ENCODE peak calls at places on chromosomes 2 and 18, in ten cellular contexts. One of them, this sample, is unnamed.

GRCh38 chr2:51953931-51954330 is 922.0 kb upstream of the NRXN1 start:
- DNase-seq in mesenchymal stem cell: no peak
- DNase-seq in adipocyte: peak
- DNase-seq in HT-29: no peak
- DNase-seq in astrocyte of the spinal cord: peak
- DNase-seq in neural progenitor cell: no peak
- DNase-seq in left ventricle myocardium superior: no peak
- DNase-seq in OCI-M1: no peak
- DNase-seq in lung microvascular endothelial cell: no peak
- DNase-seq in LoVo: no peak
- DNase-seq in this sample: peak

GRCh38 chr2:79876430-79876829 is 363.6 kb downstream of the CTNNA2 start:
- DNase-seq in mesenchymal stem cell: peak
- DNase-seq in adipocyte: peak
- DNase-seq in HT-29: peak
- DNase-seq in astrocyte of the spinal cord: peak
- DNase-seq in neural progenitor cell: peak
- DNase-seq in left ventricle myocardium superior: no peak
- DNase-seq in OCI-M1: peak
- DNase-seq in lung microvascular endothelial cell: no peak
- DNase-seq in LoVo: no peak
- DNase-seq in this sample: peak

GRCh38 chr2:128115921-128116320 is 24.9 kb downstream of the UGGT1 start:
- DNase-seq in mesenchymal stem cell: no peak
- DNase-seq in adipocyte: no peak
- DNase-seq in HT-29: no peak
- DNase-seq in astrocyte of the spinal cord: no peak
- DNase-seq in neural progenitor cell: no peak
- DNase-seq in left ventricle myocardium superior: no peak
- DNase-seq in OCI-M1: no peak
- DNase-seq in lung microvascular endothelial cell: no peak
- DNase-seq in LoVo: no peak
- DNase-seq in this sample: no peak

GRCh38 chr2:73359915-73360697 is 25.5 kb upstream of the ALMS1 start:
- DNase-seq in mesenchymal stem cell: peak
- DNase-seq in adipocyte: peak
- DNase-seq in HT-29: peak
- DNase-seq in astrocyte of the spinal cord: no peak
- DNase-seq in neural progenitor cell: peak
- DNase-seq in left ventricle myocardium superior: no peak
- DNase-seq in OCI-M1: peak
- DNase-seq in lung microvascular endothelial cell: no peak
- DNase-seq in LoVo: no peak
- DNase-seq in this sample: no peak

GRCh38 chr2:66569321-66569851 is 134.5 kb downstream of the MEIS1 start:
- DNase-seq in mesenchymal stem cell: peak
- DNase-seq in adipocyte: no peak
- DNase-seq in HT-29: no peak
- DNase-seq in astrocyte of the spinal cord: peak
- DNase-seq in neural progenitor cell: peak
- DNase-seq in left ventricle myocardium superior: no peak
- DNase-seq in OCI-M1: peak
- DNase-seq in lung microvascular endothelial cell: peak
- DNase-seq in LoVo: no peak
- DNase-seq in this sample: no peak

GRCh38 chr2:155266109-155266508 is 567.6 kb downstream of the KCNJ3 start:
- DNase-seq in mesenchymal stem cell: no peak
- DNase-seq in adipocyte: no peak
- DNase-seq in HT-29: no peak
- DNase-seq in astrocyte of the spinal cord: no peak
- DNase-seq in neural progenitor cell: no peak
- DNase-seq in left ventricle myocardium superior: no peak
- DNase-seq in OCI-M1: no peak
- DNase-seq in lung microvascular endothelial cell: no peak
- DNase-seq in LoVo: no peak
- DNase-seq in this sample: no peak

GRCh38 chr18:50706199-50706598 is 113.6 kb downstream of the MRO start:
- DNase-seq in mesenchymal stem cell: no peak
- DNase-seq in adipocyte: no peak
- DNase-seq in HT-29: no peak
- DNase-seq in astrocyte of the spinal cord: no peak
- DNase-seq in neural progenitor cell: no peak
- DNase-seq in left ventricle myocardium superior: no peak
- DNase-seq in OCI-M1: no peak
- DNase-seq in lung microvascular endothelial cell: no peak
- DNase-seq in LoVo: no peak
- DNase-seq in this sample: no peak

GRCh38 chr2:195636890-195637289 is 20.1 kb upstream of the SLC39A10 start:
- DNase-seq in mesenchymal stem cell: peak
- DNase-seq in adipocyte: no peak
- DNase-seq in HT-29: no peak
- DNase-seq in astrocyte of the spinal cord: peak
- DNase-seq in neural progenitor cell: no peak
- DNase-seq in left ventricle myocardium superior: no peak
- DNase-seq in OCI-M1: no peak
- DNase-seq in lung microvascular endothelial cell: no peak
- DNase-seq in LoVo: no peak
- DNase-seq in this sample: peak

GRCh38 chr18:2515408-2515807 is 55.9 kb downstream of the METTL4 start:
- DNase-seq in mesenchymal stem cell: peak
- DNase-seq in adipocyte: peak
- DNase-seq in HT-29: no peak
- DNase-seq in astrocyte of the spinal cord: peak
- DNase-seq in neural progenitor cell: no peak
- DNase-seq in left ventricle myocardium superior: no peak
- DNase-seq in OCI-M1: no peak
- DNase-seq in lung microvascular endothelial cell: peak
- DNase-seq in LoVo: no peak
- DNase-seq in this sample: peak

GRCh38 chr2:56807861-56808260 is 624.1 kb downstream of the CCDC85A start:
- DNase-seq in mesenchymal stem cell: no peak
- DNase-seq in adipocyte: no peak
- DNase-seq in HT-29: no peak
- DNase-seq in astrocyte of the spinal cord: no peak
- DNase-seq in neural progenitor cell: no peak
- DNase-seq in left ventricle myocardium superior: no peak
- DNase-seq in OCI-M1: no peak
- DNase-seq in lung microvascular endothelial cell: no peak
- DNase-seq in LoVo: no peak
- DNase-seq in this sample: no peak

GRCh38 chr2:233349005-233349998 is 5.0 kb upstream of the DGKD start:
- DNase-seq in mesenchymal stem cell: no peak
- DNase-seq in adipocyte: no peak
- DNase-seq in HT-29: peak
- DNase-seq in astrocyte of the spinal cord: no peak
- DNase-seq in neural progenitor cell: no peak
- DNase-seq in left ventricle myocardium superior: peak
- DNase-seq in OCI-M1: no peak
- DNase-seq in lung microvascular endothelial cell: peak
- DNase-seq in LoVo: peak
- DNase-seq in this sample: no peak

GRCh38 chr2:225072444-225072843 is 30.2 kb upstream of the DOCK10 start:
- DNase-seq in mesenchymal stem cell: no peak
- DNase-seq in adipocyte: no peak
- DNase-seq in HT-29: no peak
- DNase-seq in astrocyte of the spinal cord: no peak
- DNase-seq in neural progenitor cell: peak
- DNase-seq in left ventricle myocardium superior: no peak
- DNase-seq in OCI-M1: no peak
- DNase-seq in lung microvascular endothelial cell: no peak
- DNase-seq in LoVo: no peak
- DNase-seq in this sample: no peak

GRCh38 chr2:3299130-3299529 is 78.5 kb downstream of the EIPR1 start:
- DNase-seq in mesenchymal stem cell: no peak
- DNase-seq in adipocyte: no peak
- DNase-seq in HT-29: no peak
- DNase-seq in astrocyte of the spinal cord: no peak
- DNase-seq in neural progenitor cell: no peak
- DNase-seq in left ventricle myocardium superior: no peak
- DNase-seq in OCI-M1: no peak
- DNase-seq in lung microvascular endothelial cell: no peak
- DNase-seq in LoVo: no peak
- DNase-seq in this sample: no peak

GRCh38 chr2:45675130-45675812 is 23.8 kb downstream of the PRKCE start:
- DNase-seq in mesenchymal stem cell: no peak
- DNase-seq in adipocyte: no peak
- DNase-seq in HT-29: peak
- DNase-seq in astrocyte of the spinal cord: no peak
- DNase-seq in neural progenitor cell: no peak
- DNase-seq in left ventricle myocardium superior: peak
- DNase-seq in OCI-M1: no peak
- DNase-seq in lung microvascular endothelial cell: no peak
- DNase-seq in LoVo: peak
- DNase-seq in this sample: no peak

GRCh38 chr2:216404010-216404618 is 8.2 kb upstream of the SMARCAL1 start:
- DNase-seq in mesenchymal stem cell: peak
- DNase-seq in adipocyte: peak
- DNase-seq in HT-29: peak
- DNase-seq in astrocyte of the spinal cord: peak
- DNase-seq in neural progenitor cell: peak
- DNase-seq in left ventricle myocardium superior: no peak
- DNase-seq in OCI-M1: peak
- DNase-seq in lung microvascular endothelial cell: peak
- DNase-seq in LoVo: peak
- DNase-seq in this sample: peak

GRCh38 chr2:67600472-67600871 is 203.3 kb downstream of the ETAA1 start:
- DNase-seq in mesenchymal stem cell: no peak
- DNase-seq in adipocyte: no peak
- DNase-seq in HT-29: peak
- DNase-seq in astrocyte of the spinal cord: no peak
- DNase-seq in neural progenitor cell: peak
- DNase-seq in left ventricle myocardium superior: no peak
- DNase-seq in OCI-M1: peak
- DNase-seq in lung microvascular endothelial cell: no peak
- DNase-seq in LoVo: no peak
- DNase-seq in this sample: peak

GRCh38 chr2:80473806-80474205 is 169.3 kb upstream of the LRRTM1 start:
- DNase-seq in mesenchymal stem cell: no peak
- DNase-seq in adipocyte: peak
- DNase-seq in HT-29: no peak
- DNase-seq in astrocyte of the spinal cord: no peak
- DNase-seq in neural progenitor cell: no peak
- DNase-seq in left ventricle myocardium superior: no peak
- DNase-seq in OCI-M1: no peak
- DNase-seq in lung microvascular endothelial cell: no peak
- DNase-seq in LoVo: no peak
- DNase-seq in this sample: peak

GRCh38 chr18:46293699-46294300 is 189.6 kb downstream of the HAUS1 start:
- DNase-seq in mesenchymal stem cell: no peak
- DNase-seq in adipocyte: peak
- DNase-seq in HT-29: no peak
- DNase-seq in astrocyte of the spinal cord: no peak
- DNase-seq in neural progenitor cell: peak
- DNase-seq in left ventricle myocardium superior: no peak
- DNase-seq in OCI-M1: peak
- DNase-seq in lung microvascular endothelial cell: no peak
- DNase-seq in LoVo: peak
- DNase-seq in this sample: no peak

GRCh38 chr2:99808801-99809200 is 319.0 kb upstream of the REV1 start:
- DNase-seq in mesenchymal stem cell: no peak
- DNase-seq in adipocyte: no peak
- DNase-seq in HT-29: no peak
- DNase-seq in astrocyte of the spinal cord: no peak
- DNase-seq in neural progenitor cell: no peak
- DNase-seq in left ventricle myocardium superior: no peak
- DNase-seq in OCI-M1: no peak
- DNase-seq in lung microvascular endothelial cell: no peak
- DNase-seq in LoVo: no peak
- DNase-seq in this sample: no peak

GRCh38 chr2:100577777-100578176 is 15.0 kb downstream of the PDCL3 start:
- DNase-seq in mesenchymal stem cell: no peak
- DNase-seq in adipocyte: no peak
- DNase-seq in HT-29: no peak
- DNase-seq in astrocyte of the spinal cord: no peak
- DNase-seq in neural progenitor cell: no peak
- DNase-seq in left ventricle myocardium superior: no peak
- DNase-seq in OCI-M1: no peak
- DNase-seq in lung microvascular endothelial cell: no peak
- DNase-seq in LoVo: no peak
- DNase-seq in this sample: no peak

GRCh38 chr2:96399342-96400048 is 63.9 kb downstream of the NCAPH start:
- DNase-seq in mesenchymal stem cell: no peak
- DNase-seq in adipocyte: no peak
- DNase-seq in HT-29: no peak
- DNase-seq in astrocyte of the spinal cord: no peak
- DNase-seq in neural progenitor cell: peak
- DNase-seq in left ventricle myocardium superior: no peak
- DNase-seq in OCI-M1: no peak
- DNase-seq in lung microvascular endothelial cell: no peak
- DNase-seq in LoVo: no peak
- DNase-seq in this sample: no peak

GRCh38 chr2:216877085-216877484 is 17.2 kb upstream of the TNP1 start:
- DNase-seq in mesenchymal stem cell: no peak
- DNase-seq in adipocyte: no peak
- DNase-seq in HT-29: peak
- DNase-seq in astrocyte of the spinal cord: no peak
- DNase-seq in neural progenitor cell: no peak
- DNase-seq in left ventricle myocardium superior: no peak
- DNase-seq in OCI-M1: peak
- DNase-seq in lung microvascular endothelial cell: peak
- DNase-seq in LoVo: no peak
- DNase-seq in this sample: peak

GRCh38 chr2:187618813-187619212 is 64.6 kb upstream of the TFPI start:
- DNase-seq in mesenchymal stem cell: no peak
- DNase-seq in adipocyte: no peak
- DNase-seq in HT-29: no peak
- DNase-seq in astrocyte of the spinal cord: peak
- DNase-seq in neural progenitor cell: peak
- DNase-seq in left ventricle myocardium superior: no peak
- DNase-seq in OCI-M1: no peak
- DNase-seq in lung microvascular endothelial cell: no peak
- DNase-seq in LoVo: no peak
- DNase-seq in this sample: peak

GRCh38 chr2:168192143-168192785 is 55.1 kb downstream of the STK39 start:
- DNase-seq in mesenchymal stem cell: no peak
- DNase-seq in adipocyte: no peak
- DNase-seq in HT-29: no peak
- DNase-seq in astrocyte of the spinal cord: no peak
- DNase-seq in neural progenitor cell: no peak
- DNase-seq in left ventricle myocardium superior: no peak
- DNase-seq in OCI-M1: no peak
- DNase-seq in lung microvascular endothelial cell: no peak
- DNase-seq in LoVo: no peak
- DNase-seq in this sample: no peak

GRCh38 chr2:183059561-183059960 is 19.0 kb upstream of the DUSP19 start:
- DNase-seq in mesenchymal stem cell: peak
- DNase-seq in adipocyte: peak
- DNase-seq in HT-29: peak
- DNase-seq in astrocyte of the spinal cord: peak
- DNase-seq in neural progenitor cell: no peak
- DNase-seq in left ventricle myocardium superior: no peak
- DNase-seq in OCI-M1: peak
- DNase-seq in lung microvascular endothelial cell: peak
- DNase-seq in LoVo: peak
- DNase-seq in this sample: peak

GRCh38 chr2:233793465-233794127 is 15.5 kb downstream of the MROH2A start:
- DNase-seq in mesenchymal stem cell: no peak
- DNase-seq in adipocyte: no peak
- DNase-seq in HT-29: no peak
- DNase-seq in astrocyte of the spinal cord: no peak
- DNase-seq in neural progenitor cell: no peak
- DNase-seq in left ventricle myocardium superior: no peak
- DNase-seq in OCI-M1: no peak
- DNase-seq in lung microvascular endothelial cell: no peak
- DNase-seq in LoVo: no peak
- DNase-seq in this sample: no peak

GRCh38 chr18:47235096-47235495 is 16.4 kb downstream of the SKOR2 start:
- DNase-seq in mesenchymal stem cell: no peak
- DNase-seq in adipocyte: no peak
- DNase-seq in HT-29: no peak
- DNase-seq in astrocyte of the spinal cord: no peak
- DNase-seq in neural progenitor cell: no peak
- DNase-seq in left ventricle myocardium superior: no peak
- DNase-seq in OCI-M1: peak
- DNase-seq in lung microvascular endothelial cell: no peak
- DNase-seq in LoVo: no peak
- DNase-seq in this sample: peak

GRCh38 chr18:58205087-58205779 is 161.2 kb downstream of the NEDD4L start:
- DNase-seq in mesenchymal stem cell: peak
- DNase-seq in adipocyte: peak
- DNase-seq in HT-29: no peak
- DNase-seq in astrocyte of the spinal cord: peak
- DNase-seq in neural progenitor cell: no peak
- DNase-seq in left ventricle myocardium superior: no peak
- DNase-seq in OCI-M1: no peak
- DNase-seq in lung microvascular endothelial cell: peak
- DNase-seq in LoVo: no peak
- DNase-seq in this sample: peak